ENCODE peak calls at places on chromosomes 5 and 9, in four cellular contexts. E is fibroblast of lung, F is hepatocyte, A is mesenchymal stem cell. B is an unnamed sample.

GRCh38 chr9:130343445-130343918 is 77.9 kb downstream of the HMCN2 start:
- DNase-seq in A (no peak), E (no peak), F (no peak), B (no peak)

GRCh38 chr5:30850871-30851270 is 342.6 kb upstream of the CDH6 start:
- DNase-seq in F (no peak), E (no peak), A (no peak), B (no peak)

GRCh38 chr5:154429341-154429740 is 16.5 kb upstream of the SAP30L start:
- DNase-seq in F (no peak), E (no peak), A (no peak), B (no peak)

GRCh38 chr5:1292846-1293415 is 1.9 kb downstream of the TERT start:
- DNase-seq in F (peak; percentile 2), E (no peak), A (no peak), B (no peak)

GRCh38 chr5:115336201-115336720 is 39.8 kb upstream of the CCDC112 start:
- DNase-seq in E (no peak), F (no peak), A (no peak), B (no peak)

GRCh38 chr5:124395287-124395686 is 351.2 kb downstream of the ZNF608 start:
- DNase-seq in E (peak; percentile 50), A (peak; percentile 26), F (no peak), B (no peak)

GRCh38 chr9:73807956-73808355 is 656.3 kb downstream of the ANXA1 start:
- DNase-seq in A (peak; percentile 41), F (no peak), E (peak; percentile 63), B (no peak)

GRCh38 chr9:126159661-126160060 is 167.0 kb upstream of the MVB12B start:
- DNase-seq in E (no peak), F (no peak), A (no peak), B (no peak)

GRCh38 chr9:5364294-5364990 is 24.8 kb upstream of the RLN1 start:
- DNase-seq in A (no peak), F (no peak), E (peak; percentile 21), B (peak; percentile 35)

GRCh38 chr5:91302335-91302734 is 80.8 kb downstream of the ARRDC3 start:
- DNase-seq in A (no peak), E (no peak), F (no peak), B (no peak)

GRCh38 chr9:35729700-35730485 is 2.1 kb downstream of the TLN1 start:
- DNase-seq in F (peak; percentile 67), A (peak; percentile 90), E (peak; percentile 87), B (peak; percentile 52)

GRCh38 chr9:98563212-98563907 is 145.4 kb downstream of the GABBR2 start:
- DNase-seq in E (no peak), A (no peak), F (no peak), B (no peak)

GRCh38 chr9:73125651-73126050 is 26.0 kb upstream of the ANXA1 start:
- DNase-seq in A (no peak), E (peak; percentile 53), F (no peak), B (no peak)

GRCh38 chr5:127567026-127567768 is 49.8 kb downstream of the PRRC1 start:
- DNase-seq in A (no peak), F (no peak), E (no peak), B (no peak)

GRCh38 chr5:10701567-10702039 is 59.4 kb downstream of the DAP start:
- DNase-seq in E (peak; percentile 56), A (peak; percentile 67), F (peak; percentile 54), B (peak; percentile 59)

GRCh38 chr9:113479150-113479761 is 15.7 kb downstream of the RGS3 start:
- DNase-seq in E (no peak), A (no peak), F (peak; percentile 37), B (no peak)

GRCh38 chr9:17204611-17205165 is 69.8 kb downstream of the CNTLN start:
- DNase-seq in F (peak; percentile 27), A (no peak), E (no peak), B (no peak)

GRCh38 chr9:38315085-38315595 is 77.4 kb upstream of the ALDH1B1 start:
- DNase-seq in E (no peak), A (no peak), F (no peak), B (no peak)
- H2AFZ ChIP-seq in E (no peak overlapping the region), A (no peak overlapping the region), F (no peak overlapping the region), B (no peak overlapping the region)

GRCh38 chr5:163914911-163915310 is 409.5 kb downstream of the MAT2B start:
- DNase-seq in A (no peak), F (peak; percentile 9), E (no peak), B (no peak)
- H3K27ac ChIP-seq in A (no peak overlapping the region), F (no peak overlapping the region), E (no peak overlapping the region), B (no peak overlapping the region)

GRCh38 chr5:135376961-135377621 is 21.9 kb downstream of the MACROH2A1 start:
- DNase-seq in A (no peak), E (no peak), F (no peak), B (peak; percentile 66)
- H3K36me3 ChIP-seq in A (peaks cover 52% of the 10 kb centered on the region), E (peaks cover 7% of the 10 kb centered on the region), F (no peaks in the 10 kb centered on the region), B (peaks cover 10% of the 10 kb centered on the region)

DNA sequence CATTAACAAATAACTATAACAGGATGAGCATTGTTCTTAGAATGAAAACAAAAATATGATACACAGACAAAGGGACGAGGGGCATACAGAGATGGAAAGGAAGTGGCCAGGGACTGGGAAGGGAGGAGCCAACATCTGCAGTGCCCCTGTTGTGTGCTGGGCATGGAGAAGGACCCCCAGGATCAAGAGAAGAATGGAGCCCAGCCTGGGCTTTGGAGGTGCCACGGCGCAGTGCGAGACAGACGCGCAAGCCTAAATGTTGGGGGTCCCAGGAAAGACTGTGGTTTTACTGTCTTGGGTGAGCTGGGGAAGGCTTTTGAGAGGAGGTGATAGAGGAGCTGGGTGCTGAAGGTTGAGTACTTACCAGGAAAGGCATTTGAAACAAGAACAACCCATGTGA is 28.4 kb upstream of the DUSP1 start:
- DNase-seq in E (no peak), F (no peak), A (no peak), B (no peak)
- H2AFZ ChIP-seq in E (no peak overlapping the region), F (no peak overlapping the region), A (no peak overlapping the region), B (no peak overlapping the region)

GRCh38 chr9:1604942-1605560 is 410.1 kb upstream of the SMARCA2 start:
- DNase-seq in F (no peak), A (no peak), E (no peak), B (no peak)
- H3K27ac ChIP-seq in F (no peak overlapping the region), A (no peak overlapping the region), E (no peak overlapping the region), B (no peak overlapping the region)

GRCh38 chr9:121326924-121327613 is 43.0 kb downstream of the STOM start:
- DNase-seq in A (no peak), F (no peak), E (no peak), B (no peak)

GRCh38 chr9:121324755-121325154 is 45.3 kb downstream of the STOM start:
- DNase-seq in E (no peak), F (no peak), A (no peak), B (no peak)

GRCh38 chr9:121326130-121326838 is 43.8 kb downstream of the STOM start:
- DNase-seq in A (peak; percentile 39), F (no peak), E (peak; percentile 63), B (peak; percentile 83)

GRCh38 chr9:121324316-121324715 is 45.7 kb downstream of the STOM start:
- DNase-seq in A (no peak), F (no peak), E (no peak), B (no peak)

GRCh38 chr9:121325387-121325786 is 44.7 kb downstream of the STOM start:
- DNase-seq in E (no peak), F (no peak), A (no peak), B (peak; percentile 63)
- H3K36me3 ChIP-seq in E (peaks cover 49% of the 10 kb centered on the region), F (peaks cover 3% of the 10 kb centered on the region), A (peaks cover 75% of the 10 kb centered on the region), B (peaks cover 26% of the 10 kb centered on the region)

GRCh38 chr9:1877951-1878350 is 137.2 kb upstream of the SMARCA2 start:
- DNase-seq in F (no peak), A (no peak), E (no peak), B (no peak)

GRCh38 chr9:1875921-1876448 is 139.2 kb upstream of the SMARCA2 start:
- DNase-seq in A (no peak), F (no peak), E (no peak), B (no peak)

GRCh38 chr9:1878817-1879216 is 136.3 kb upstream of the SMARCA2 start:
- DNase-seq in F (no peak), E (no peak), A (no peak), B (no peak)

GRCh38 chr9:1876891-1877496 is 138.2 kb upstream of the SMARCA2 start:
- DNase-seq in E (no peak), F (no peak), A (no peak), B (no peak)

DNA sequence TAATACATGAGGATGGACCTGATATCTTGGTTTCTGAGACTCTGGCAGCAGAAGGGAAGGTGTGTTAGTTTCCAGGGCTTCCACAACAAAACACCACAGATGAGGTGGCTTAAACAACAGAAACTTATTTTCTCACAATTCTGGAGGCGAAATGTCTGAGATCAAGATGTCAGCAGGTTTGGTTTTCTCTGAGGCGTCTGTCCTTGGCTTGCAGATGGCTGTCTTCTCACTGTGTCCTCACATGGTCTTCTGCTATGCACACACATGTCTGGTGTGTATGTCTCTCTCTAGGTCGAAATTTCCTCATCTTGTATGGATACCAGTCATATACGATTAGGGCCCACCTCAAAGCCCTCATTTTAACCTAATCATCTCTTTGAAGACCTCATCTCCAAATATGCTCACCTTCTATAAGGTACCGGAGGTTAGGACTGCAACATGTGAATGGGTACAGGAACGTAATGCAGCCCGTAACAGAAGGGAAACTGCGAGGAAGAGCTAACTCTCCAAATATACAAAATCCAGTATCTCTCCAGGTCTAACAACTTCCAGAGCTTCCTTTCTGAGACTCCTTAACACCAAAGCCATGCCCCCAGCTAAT is 139.8 kb upstream of the SMARCA2 start:
- DNase-seq in E (no peak), A (no peak), F (no peak), B (no peak)
- H2AFZ ChIP-seq in E (no peak overlapping the region), A (no peak overlapping the region), F (no peak overlapping the region), B (no peak overlapping the region)

DNA sequence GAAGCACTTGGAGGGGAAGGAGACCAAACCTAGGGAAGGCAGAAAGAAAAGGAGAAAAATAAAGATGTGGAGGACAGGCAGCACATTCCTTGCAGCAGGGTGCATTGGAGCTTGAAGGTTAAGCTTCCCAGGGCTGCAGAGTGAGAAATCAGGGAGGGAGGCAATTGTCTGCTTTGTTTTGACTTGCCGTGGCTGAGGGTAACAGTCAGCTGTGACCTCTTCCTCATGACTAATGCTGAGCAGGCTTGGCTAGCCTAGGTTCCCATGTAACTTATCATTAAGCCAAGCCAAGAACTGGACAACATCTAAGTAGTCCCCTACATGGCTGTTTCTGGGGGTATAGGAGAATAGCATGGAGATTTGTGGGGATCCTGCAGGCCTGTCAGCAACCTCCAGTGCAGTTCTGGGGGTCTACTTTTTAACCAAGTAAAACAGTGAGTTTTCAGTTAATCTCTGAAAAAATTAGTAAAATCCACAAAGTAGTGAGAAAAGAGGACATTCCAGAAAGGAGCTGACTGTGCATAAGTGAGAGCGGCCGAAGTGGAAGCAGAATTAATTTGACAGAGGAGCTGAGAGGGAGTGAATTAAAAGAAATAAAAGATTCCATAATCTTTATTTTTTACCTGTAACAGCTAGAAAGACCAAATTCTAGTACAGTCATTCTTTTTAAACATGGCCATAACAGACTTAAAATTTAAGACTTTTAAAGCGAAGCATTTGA is 149.0 kb downstream of the SGCD start:
- DNase-seq in E (peak; percentile 93), F (peak; percentile 17), A (peak; percentile 94), B (no peak)
- H3K27ac ChIP-seq in E (no peak overlapping the region), F (no peak overlapping the region), A (peak overlapping the region; percentile 93), B (no peak overlapping the region)

B was measured in endothelial cell of umbilical vein.